ENCODE peak calls at places on chromosomes 13 and 19, in nine cellular contexts. D is ascending aorta; J is MCF 10A; N is NCI-H524; W is activated CD4-positive, CD25-positive, alpha-beta regulatory T cell treated with anti-CD3 and anti-CD28 coated beads, Interleukin-2, amount 50 U/mL, for 16 hours; G is activated CD8-positive, alpha-beta memory T cell treated with anti-CD3 and anti-CD28 coated beads, Interleukin-2, amount 50 U/mL, for 48 hours; Z is germinal center; B is activated T-cell treated with anti-CD3 and anti-CD28 coated beads for 1 hour; X is fibroblast of lung. K is an unnamed sample.

GRCh38 chr19:4624733-4625362 is 14.5 kb upstream of the TNFAIP8L1 start:
- DNase-seq in W (no peak), J (peak), N (peak), G (no peak), Z (no peak), B (no peak), D (no peak), X (no peak), K (no peak)

GRCh38 chr13:100196380-100196779 is 107.5 kb downstream of the PCCA start:
- DNase-seq in X (no peak), G (no peak), Z (no peak), D (no peak), J (no peak), N (no peak), B (no peak), W (no peak), K (no peak)

GRCh38 chr19:31538879-31539278 is 189.6 kb upstream of the TSHZ3 start:
- DNase-seq in G (no peak), X (no peak), Z (no peak), N (no peak), B (no peak), J (no peak), D (no peak), W (no peak), K (no peak)

GRCh38 chr13:94480672-94481145 is 1.2 kb upstream of the DCT start:
- DNase-seq in X (peak), G (no peak), D (no peak), J (peak), N (peak), Z (no peak), B (no peak), W (no peak), K (no peak)

GRCh38 chr19:34669305-34669704 is 7.7 kb downstream of the SCGB2B2 start:
- DNase-seq in G (no peak), W (no peak), J (no peak), D (no peak), Z (no peak), N (no peak), X (no peak), B (no peak), K (no peak)

GRCh38 chr19:18809149-18809978 is 18.3 kb upstream of the COMP start:
- DNase-seq in Z (no peak), X (peak), D (peak), J (peak), N (no peak), W (no peak), G (no peak), B (no peak), K (no peak)

GRCh38 chr19:44741841-44742352 is 6.6 kb upstream of the BCL3 start:
- DNase-seq in N (peak), B (no peak), W (no peak), X (peak), J (peak), Z (no peak), G (no peak), D (peak), K (no peak)

GRCh38 chr13:27036236-27036981 is 135.2 kb downstream of the USP12 start:
- DNase-seq in Z (no peak), B (no peak), G (no peak), N (no peak), J (no peak), X (no peak), D (peak), W (no peak), K (no peak)

GRCh38 chr13:110507678-110508381 is 53.7 kb downstream of the RAB20 start:
- DNase-seq in B (no peak), N (no peak), X (no peak), Z (no peak), G (no peak), J (peak), W (no peak), D (no peak), K (no peak)

GRCh38 chr19:7904074-7905020 is 670 bp downstream of the MAP2K7 start:
- DNase-seq in Z (peak), D (no peak), N (no peak), X (no peak), B (no peak), J (peak), W (peak), G (no peak), K (no peak)

GRCh38 chr13:76522083-76522755 is 364.0 kb downstream of the KCTD12 start:
- DNase-seq in W (no peak), D (no peak), X (peak), J (peak), N (peak), G (no peak), B (no peak), Z (no peak), K (no peak)

GRCh38 chr13:30766957-30767603 is 31.7 kb downstream of the ALOX5AP start:
- DNase-seq in X (peak), J (no peak), G (no peak), N (no peak), W (no peak), D (no peak), B (no peak), Z (peak), K (no peak)

GRCh38 chr13:38539632-38540031 is 147.2 kb upstream of the FREM2 start:
- DNase-seq in J (no peak), N (no peak), W (no peak), X (no peak), G (no peak), D (no peak), B (no peak), Z (no peak), K (no peak)

GRCh38 chr13:109630281-109630680 is 156.1 kb downstream of the IRS2 start:
- DNase-seq in J (no peak), B (no peak), G (no peak), X (no peak), W (no peak), N (no peak), Z (no peak), D (no peak), K (no peak)

GRCh38 chr19:31905980-31906948 is 439.1 kb upstream of the ZNF507 start:
- DNase-seq in J (no peak), W (no peak), X (no peak), N (no peak), G (no peak), Z (no peak), D (no peak), B (no peak), K (no peak)

GRCh38 chr19:16455489-16455888 is 16.3 kb downstream of the EPS15L1 start:
- DNase-seq in B (no peak), Z (no peak), X (no peak), J (no peak), D (no peak), W (no peak), N (no peak), G (no peak), K (no peak)

GRCh38 chr13:48595330-48596127 is 58.2 kb upstream of the CYSLTR2 start:
- DNase-seq in D (no peak), X (peak), J (peak), W (peak), N (peak), Z (peak), G (no peak), B (peak), K (no peak)

GRCh38 chr19:38665950-38666661 is 18.7 kb downstream of the ACTN4 start:
- DNase-seq in Z (no peak), B (no peak), J (peak), D (peak), X (peak), G (no peak), W (no peak), N (no peak), K (no peak)

GRCh38 chr19:39166571-39167391 is 30.0 kb upstream of the NCCRP1 start:
- DNase-seq in G (no peak), Z (no peak), X (no peak), D (no peak), B (no peak), N (peak), W (no peak), J (no peak), K (no peak)

GRCh38 chr19:29533578-29534544 is 8.1 kb downstream of the VSTM2B start:
- DNase-seq in B (no peak), W (no peak), Z (no peak), D (peak), J (no peak), X (no peak), G (peak), N (no peak), K (no peak)

GRCh38 chr13:39415403-39415802 is 187.6 kb downstream of the LHFPL6 start:
- DNase-seq in D (peak), Z (peak), W (no peak), N (peak), B (no peak), G (no peak), J (peak), X (peak), K (no peak)